ENCODE peak calls at places on chromosomes 11 and 22, in five cellular contexts. One of them, this sample, is unnamed.

GRCh38 chr22:19568337-19569311 is 44.4 kb upstream of the CLDN5 start:
- DNase-seq in HepG2: no peak
- DNase-seq in K562: peak; percentile 25
- DNase-seq in H1: no peak
- DNase-seq in GM12878: no peak
- DNase-seq in this sample: no peak

GRCh38 chr11:37504066-37504611 is 906.1 kb upstream of the RAG2 start:
- DNase-seq in HepG2: no peak
- DNase-seq in K562: no peak
- DNase-seq in H1: no peak
- DNase-seq in GM12878: peak; percentile 78
- DNase-seq in this sample: no peak

GRCh38 chr11:79209540-79210266 is 231.1 kb downstream of the TENM4 start:
- DNase-seq in HepG2: no peak
- DNase-seq in K562: no peak
- DNase-seq in H1: no peak
- DNase-seq in GM12878: no peak
- DNase-seq in this sample: no peak

GRCh38 chr11:76614471-76615183 is 55.9 kb downstream of the LRRC32 start:
- DNase-seq in HepG2: no peak
- DNase-seq in K562: no peak
- DNase-seq in H1: no peak
- DNase-seq in GM12878: no peak
- DNase-seq in this sample: no peak

GRCh38 chr11:122308286-122308685 is 192.3 kb upstream of the BLID start:
- DNase-seq in HepG2: no peak
- DNase-seq in K562: no peak
- DNase-seq in H1: no peak
- DNase-seq in GM12878: no peak
- DNase-seq in this sample: no peak

GRCh38 chr11:17770048-17770652 is 35.6 kb downstream of the KCNC1 start:
- DNase-seq in HepG2: peak; percentile 91
- DNase-seq in K562: peak; percentile 60
- DNase-seq in H1: no peak
- DNase-seq in GM12878: no peak
- DNase-seq in this sample: peak; percentile 49

GRCh38 chr22:29607426-29607825 is 4.0 kb downstream of the NF2 start:
- DNase-seq in HepG2: no peak
- DNase-seq in K562: no peak
- DNase-seq in H1: no peak
- DNase-seq in GM12878: no peak
- DNase-seq in this sample: no peak

GRCh38 chr11:2474059-2474901 is 29.5 kb downstream of the KCNQ1 start:
- DNase-seq in HepG2: no peak
- DNase-seq in K562: no peak
- DNase-seq in H1: no peak
- DNase-seq in GM12878: no peak
- DNase-seq in this sample: no peak

GRCh38 chr11:73266644-73267015 is 5.5 kb upstream of the P2RY6 start:
- DNase-seq in HepG2: no peak
- DNase-seq in K562: no peak
- DNase-seq in H1: no peak
- DNase-seq in GM12878: no peak
- DNase-seq in this sample: no peak

GRCh38 chr22:38524434-38524833 is 18.3 kb upstream of the DDX17 start:
- DNase-seq in HepG2: no peak
- DNase-seq in K562: no peak
- DNase-seq in H1: no peak
- DNase-seq in GM12878: no peak
- DNase-seq in this sample: no peak

GRCh38 chr11:115981814-115982471 is 477.7 kb upstream of the CADM1 start:
- DNase-seq in HepG2: no peak
- DNase-seq in K562: no peak
- DNase-seq in H1: no peak
- DNase-seq in GM12878: no peak
- DNase-seq in this sample: no peak

GRCh38 chr11:115985896-115986295 is 481.7 kb upstream of the CADM1 start:
- DNase-seq in HepG2: no peak
- DNase-seq in K562: no peak
- DNase-seq in H1: no peak
- DNase-seq in GM12878: no peak
- DNase-seq in this sample: no peak

GRCh38 chr11:115980747-115981475 is 476.7 kb upstream of the CADM1 start:
- DNase-seq in HepG2: no peak
- DNase-seq in K562: no peak
- DNase-seq in H1: no peak
- DNase-seq in GM12878: no peak
- DNase-seq in this sample: no peak

GRCh38 chr11:115982666-115983065 is 478.5 kb upstream of the CADM1 start:
- DNase-seq in HepG2: no peak
- DNase-seq in K562: no peak
- DNase-seq in H1: no peak
- DNase-seq in GM12878: no peak
- DNase-seq in this sample: no peak

DNA sequence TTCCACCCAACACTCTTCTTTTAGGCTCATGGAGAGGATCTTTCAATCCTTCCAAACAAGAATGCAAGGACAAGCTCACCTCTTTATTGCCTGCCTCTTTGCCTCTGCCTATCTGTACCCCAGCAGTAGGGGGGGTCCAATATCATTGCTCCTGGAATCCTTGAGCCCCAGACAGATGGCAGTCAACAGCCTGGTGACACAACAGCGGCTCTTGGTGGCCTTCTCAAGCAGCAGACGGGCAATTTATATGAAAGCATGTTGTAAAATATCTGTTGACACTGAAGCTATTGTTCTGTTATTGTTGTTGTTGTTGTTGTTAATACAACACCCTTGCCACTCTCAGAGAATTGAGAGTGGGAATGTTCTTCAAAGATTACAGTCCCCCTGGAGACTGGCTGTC is 480.0 kb upstream of the CADM1 start:
- DNase-seq in HepG2: no peak
- DNase-seq in K562: no peak
- DNase-seq in H1: no peak
- DNase-seq in GM12878: no peak
- DNase-seq in this sample: no peak
- TF ChIP-seq ATF2 in HepG2: no peak
- TF ChIP-seq ATF2 in K562: no peak
- TF ChIP-seq ATF2 in H1: no peak
- TF ChIP-seq ATF2 in GM12878: no peak
- TF ChIP-seq ATF2 in this sample: no peak

GRCh38 chr22:50210378-50211139 is 9.7 kb downstream of the SELENOO start:
- DNase-seq in HepG2: no peak
- DNase-seq in K562: no peak
- DNase-seq in H1: no peak
- DNase-seq in GM12878: no peak
- DNase-seq in this sample: no peak

GRCh38 chr22:50211147-50211546 is 10.3 kb downstream of the SELENOO start:
- DNase-seq in HepG2: no peak
- DNase-seq in K562: no peak
- DNase-seq in H1: no peak
- DNase-seq in GM12878: no peak
- DNase-seq in this sample: no peak

GRCh38 chr22:50208430-50208938 is 7.7 kb downstream of the SELENOO start:
- DNase-seq in HepG2: no peak
- DNase-seq in K562: no peak
- DNase-seq in H1: no peak
- DNase-seq in GM12878: no peak
- DNase-seq in this sample: no peak

GRCh38 chr22:50208939-50209892 is 8.4 kb downstream of the SELENOO start:
- DNase-seq in HepG2: no peak
- DNase-seq in K562: no peak
- DNase-seq in H1: no peak
- DNase-seq in GM12878: no peak
- DNase-seq in this sample: no peak

GRCh38 chr22:50209893-50210292 is 9.1 kb downstream of the SELENOO start:
- DNase-seq in HepG2: peak; percentile 47
- DNase-seq in K562: peak; percentile 57
- DNase-seq in H1: no peak
- DNase-seq in GM12878: no peak
- DNase-seq in this sample: peak; percentile 58
- TF ChIP-seq ATF2 in HepG2: no peak
- TF ChIP-seq ATF2 in K562: no peak
- TF ChIP-seq ATF2 in H1: no peak
- TF ChIP-seq ATF2 in GM12878: no peak
- TF ChIP-seq ATF2 in this sample: no peak

DNA sequence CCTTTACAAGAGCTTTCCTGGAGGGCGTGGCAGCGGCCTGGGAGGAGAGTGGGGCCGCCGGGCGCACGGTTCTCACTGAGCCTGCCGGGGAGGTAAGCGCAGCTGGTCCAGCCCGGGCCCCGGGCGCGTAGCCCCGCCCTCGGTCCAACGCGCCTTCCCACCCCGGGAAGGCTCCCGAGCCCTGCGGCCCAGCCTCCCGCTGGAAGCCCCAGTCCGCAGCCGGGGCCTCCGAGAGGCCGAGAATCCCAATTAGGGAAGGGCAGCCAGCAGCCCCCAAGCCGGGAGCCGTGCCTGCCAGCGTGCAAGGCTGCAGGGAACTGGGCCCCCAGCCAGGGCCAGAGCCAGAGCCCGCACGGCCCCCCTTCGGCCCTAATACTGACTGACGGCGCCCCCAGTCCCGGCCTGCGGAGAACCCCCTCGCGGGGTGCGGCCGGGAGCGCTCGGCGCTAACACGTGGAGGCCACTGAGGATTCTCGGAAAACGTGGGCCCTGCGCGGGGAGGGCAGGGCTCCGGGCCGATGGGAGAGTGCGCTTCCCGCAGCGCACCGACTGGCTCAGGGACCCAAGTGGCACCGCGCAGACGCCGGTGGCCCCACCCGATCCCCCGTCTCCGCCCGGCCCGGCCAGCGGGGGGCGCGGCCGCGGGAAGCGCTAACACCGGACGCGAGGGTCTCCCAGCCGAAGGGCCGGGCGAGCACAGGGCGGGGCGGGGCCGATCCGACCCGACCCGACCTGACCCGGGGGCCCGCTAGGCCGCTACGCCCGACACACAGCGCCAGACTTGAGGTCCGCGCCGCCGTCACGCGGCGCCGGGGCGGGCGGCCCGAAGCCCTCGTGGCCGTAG is 5.7 kb downstream of the ZFTA start:
- DNase-seq in HepG2: no peak
- DNase-seq in K562: no peak
- DNase-seq in H1: no peak
- DNase-seq in GM12878: no peak
- DNase-seq in this sample: peak; percentile 64
- TF ChIP-seq ATF2 in HepG2: no peak
- TF ChIP-seq ATF2 in K562: no peak
- TF ChIP-seq ATF2 in H1: peak; percentile 16
- TF ChIP-seq ATF2 in GM12878: no peak
- TF ChIP-seq ATF2 in this sample: no peak

GRCh38 chr11:11016123-11016522 is 158.3 kb upstream of the ZBED5 start:
- DNase-seq in HepG2: no peak
- DNase-seq in K562: no peak
- DNase-seq in H1: no peak
- DNase-seq in GM12878: no peak
- DNase-seq in this sample: no peak

GRCh38 chr11:11011617-11012016 is 153.8 kb upstream of the ZBED5 start:
- DNase-seq in HepG2: no peak
- DNase-seq in K562: no peak
- DNase-seq in H1: no peak
- DNase-seq in GM12878: no peak
- DNase-seq in this sample: no peak

DNA sequence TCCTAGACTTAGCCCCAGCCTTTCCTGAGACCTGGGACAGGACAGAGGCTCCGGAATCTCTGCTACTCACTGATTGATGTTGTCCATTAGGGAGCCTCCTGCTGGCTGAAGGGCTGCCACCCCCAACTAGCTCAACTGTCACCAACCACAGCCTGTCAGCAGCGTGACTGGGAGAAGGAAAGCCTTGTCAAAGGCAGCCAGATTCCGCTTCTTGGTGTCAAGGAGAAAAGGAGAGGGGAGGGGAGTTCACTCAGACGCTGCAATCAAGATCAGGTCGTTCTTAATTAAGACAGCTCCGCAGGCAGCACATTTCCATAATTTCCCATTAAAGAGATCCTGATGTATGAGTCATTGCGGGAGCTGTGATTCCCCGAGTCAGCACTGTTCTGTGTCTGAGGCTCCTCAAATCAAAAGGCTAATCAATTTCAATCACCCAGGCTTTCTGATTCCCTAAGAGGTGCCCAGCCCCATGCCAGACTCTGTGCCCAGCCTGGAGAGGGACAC is 152.8 kb upstream of the ZBED5 start:
- DNase-seq in HepG2: peak; percentile 16
- DNase-seq in K562: peak; percentile 19
- DNase-seq in H1: no peak
- DNase-seq in GM12878: no peak
- DNase-seq in this sample: peak; percentile 47
- TF ChIP-seq ATF2 in HepG2: no peak
- TF ChIP-seq ATF2 in K562: no peak
- TF ChIP-seq ATF2 in H1: no peak
- TF ChIP-seq ATF2 in GM12878: no peak
- TF ChIP-seq ATF2 in this sample: no peak

GRCh38 chr11:65014146-65014960 is at the start of gene ARL2:
- DNase-seq in HepG2: peak; percentile 88
- DNase-seq in K562: peak; percentile 90
- DNase-seq in H1: no peak
- DNase-seq in GM12878: no peak
- DNase-seq in this sample: peak; percentile 39
- TF ChIP-seq ATF2 in HepG2: peak; percentile 4
- TF ChIP-seq ATF2 in K562: peak; percentile 90
- TF ChIP-seq ATF2 in H1: no peak
- TF ChIP-seq ATF2 in GM12878: no peak
- TF ChIP-seq ATF2 in this sample: no peak

GRCh38 chr11:63922673-63923192 is 5.8 kb upstream of the RCOR2 start:
- DNase-seq in HepG2: no peak
- DNase-seq in K562: no peak
- DNase-seq in H1: no peak
- DNase-seq in GM12878: no peak
- DNase-seq in this sample: no peak
- TF ChIP-seq ATF2 in HepG2: no peak
- TF ChIP-seq ATF2 in K562: no peak
- TF ChIP-seq ATF2 in H1: no peak
- TF ChIP-seq ATF2 in GM12878: no peak
- TF ChIP-seq ATF2 in this sample: no peak

DNA sequence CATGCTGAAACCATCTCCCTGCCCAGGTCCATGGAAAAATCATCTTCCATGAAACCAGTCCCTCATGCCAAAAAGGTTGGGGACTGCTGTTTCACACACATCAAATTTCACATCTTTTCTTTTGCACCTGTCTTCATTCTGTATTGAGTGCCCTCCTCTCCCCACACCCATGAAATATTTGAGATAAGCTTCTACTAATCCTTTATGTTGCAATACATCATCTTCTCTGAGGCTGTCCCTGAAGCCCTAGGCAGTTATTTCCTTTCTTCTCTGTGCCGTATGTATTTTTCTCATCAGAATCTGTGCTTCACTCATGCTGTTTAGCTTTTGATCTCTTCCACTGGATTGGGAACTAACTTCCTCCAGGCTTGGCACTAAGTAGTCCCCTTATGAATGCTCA is 40.0 kb upstream of the RRM1 start:
- DNase-seq in HepG2: no peak
- DNase-seq in K562: no peak
- DNase-seq in H1: no peak
- DNase-seq in GM12878: no peak
- DNase-seq in this sample: no peak
- TF ChIP-seq ATF2 in HepG2: no peak
- TF ChIP-seq ATF2 in K562: no peak
- TF ChIP-seq ATF2 in H1: no peak
- TF ChIP-seq ATF2 in GM12878: no peak
- TF ChIP-seq ATF2 in this sample: no peak